ENCODE peak calls at places on chromosomes 3 and 15, in nine cellular contexts. A is heart right ventricle, S is DND-41, T is Calu3, N is pancreas, C is fibroblast of mammary gland, G is upper lobe of right lung, E is tibial nerve, X is AG09319. Z is an unnamed sample.

GRCh38 chr3:33439421-33440327 is 531 bp downstream of the UBP1 start:
- DNase-seq in A (peak), S (peak), T (peak), N (peak), C (peak), G (peak), E (peak), X (no peak), Z (no peak)

GRCh38 chr15:35741881-35742280 is 195.9 kb upstream of the DPH6 start:
- DNase-seq in A (no peak), S (no peak), T (no peak), N (no peak), C (no peak), G (no peak), E (no peak), X (no peak), Z (no peak)

GRCh38 chr15:92714071-92714456 is 58.5 kb upstream of the FAM174B start:
- DNase-seq in A (no peak), S (no peak), T (no peak), N (no peak), C (peak), G (peak), E (no peak), X (no peak), Z (no peak)

GRCh38 chr3:127162947-127163645 is 29.8 kb upstream of the PRR23E start:
- DNase-seq in A (no peak), S (peak), T (no peak), N (no peak), C (no peak), G (peak), E (no peak), X (no peak), Z (no peak)

GRCh38 chr15:44735482-44736260 is 657 bp upstream of the TRIM69 start:
- DNase-seq in A (no peak), S (no peak), T (no peak), N (no peak), C (no peak), G (no peak), E (peak), X (no peak), Z (no peak)

GRCh38 chr3:183298708-183299153 is 45.7 kb downstream of the B3GNT5 start:
- DNase-seq in A (peak), S (no peak), T (peak), N (peak), C (peak), G (peak), E (peak), X (peak), Z (no peak)

GRCh38 chr3:185995352-185995751 is 57.5 kb upstream of the TRA2B start:
- DNase-seq in A (no peak), S (no peak), T (no peak), N (no peak), C (peak), G (no peak), E (no peak), X (no peak), Z (no peak)

GRCh38 chr3:30203301-30203700 is 403.1 kb upstream of the TGFBR2 start:
- DNase-seq in A (no peak), S (no peak), T (no peak), N (no peak), C (peak), G (no peak), E (no peak), X (no peak), Z (no peak)

GRCh38 chr3:14440168-14440518 is 37.7 kb downstream of the SLC6A6 start:
- DNase-seq in A (no peak), S (no peak), T (no peak), N (no peak), C (no peak), G (peak), E (no peak), X (no peak), Z (no peak)

GRCh38 chr3:134652409-134652831 is 1.6 kb upstream of the KY start:
- DNase-seq in A (no peak), S (no peak), T (no peak), N (no peak), C (peak), G (no peak), E (no peak), X (no peak), Z (no peak)

GRCh38 chr3:197256836-197257444 is 41.5 kb downstream of the DLG1 start:
- DNase-seq in A (no peak), S (peak), T (peak), N (no peak), C (peak), G (no peak), E (peak), X (peak), Z (no peak)

GRCh38 chr3:40719660-40720287 is 195.0 kb downstream of the ZNF621 start:
- DNase-seq in A (no peak), S (no peak), T (peak), N (peak), C (peak), G (no peak), E (no peak), X (no peak), Z (no peak)

GRCh38 chr15:60065951-60066350 is 61.8 kb downstream of the FOXB1 start:
- DNase-seq in A (no peak), S (no peak), T (no peak), N (no peak), C (no peak), G (no peak), E (no peak), X (no peak), Z (no peak)

GRCh38 chr3:167691366-167691765 is 37.6 kb upstream of the WDR49 start:
- DNase-seq in A (no peak), S (peak), T (no peak), N (no peak), C (no peak), G (no peak), E (no peak), X (no peak), Z (no peak)

GRCh38 chr3:14150078-14150477 is 25.2 kb downstream of the TMEM43 start:
- DNase-seq in A (no peak), S (no peak), T (no peak), N (no peak), C (no peak), G (no peak), E (no peak), X (no peak), Z (no peak)

GRCh38 chr3:133928903-133929607 is 33.4 kb upstream of the RAB6B start:
- DNase-seq in A (no peak), S (no peak), T (peak), N (no peak), C (no peak), G (no peak), E (no peak), X (no peak), Z (no peak)

GRCh38 chr3:80060664-80061063 is 292.9 kb upstream of the ROBO1 start:
- DNase-seq in A (no peak), S (no peak), T (no peak), N (no peak), C (peak), G (no peak), E (no peak), X (no peak), Z (no peak)

GRCh38 chr3:173255555-173255954 is 114.5 kb upstream of the SPATA16 start:
- DNase-seq in A (no peak), S (no peak), T (no peak), N (no peak), C (no peak), G (no peak), E (no peak), X (no peak), Z (no peak)

GRCh38 chr3:173257797-173258196 is 116.8 kb upstream of the SPATA16 start:
- DNase-seq in A (no peak), S (no peak), T (no peak), N (no peak), C (no peak), G (no peak), E (no peak), X (no peak), Z (no peak)

GRCh38 chr3:173253471-173253870 is 112.4 kb upstream of the SPATA16 start:
- DNase-seq in A (no peak), S (no peak), T (no peak), N (no peak), C (no peak), G (no peak), E (no peak), X (no peak), Z (no peak)

DNA sequence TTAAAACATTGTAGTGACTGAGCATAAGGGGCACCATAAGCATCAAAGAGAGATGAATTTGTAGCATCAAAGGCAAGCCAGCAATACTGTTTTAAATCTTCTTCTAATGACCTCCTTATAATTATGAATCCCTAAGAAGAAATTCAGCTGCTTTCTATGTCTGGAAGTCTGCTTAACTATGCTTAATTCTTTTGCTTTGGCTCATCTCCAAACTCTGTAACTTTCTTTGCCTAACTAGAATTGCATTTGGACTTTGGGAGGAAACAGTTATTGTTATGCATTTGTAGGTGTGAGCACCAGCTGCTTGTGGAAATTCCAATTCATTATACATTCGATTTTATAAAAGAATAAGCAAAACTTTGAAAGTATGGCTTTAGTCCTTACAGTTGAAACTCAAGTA is 117.7 kb upstream of the SPATA16 start:
- DNase-seq in A (no peak), S (no peak), T (no peak), N (no peak), C (no peak), G (no peak), E (no peak), X (no peak), Z (no peak)
- TF ChIP-seq CTCF in A (no peak), S (no peak), T (no peak), N (no peak), C (no peak), G (no peak), E (no peak), X (no peak), Z (no peak)

DNA sequence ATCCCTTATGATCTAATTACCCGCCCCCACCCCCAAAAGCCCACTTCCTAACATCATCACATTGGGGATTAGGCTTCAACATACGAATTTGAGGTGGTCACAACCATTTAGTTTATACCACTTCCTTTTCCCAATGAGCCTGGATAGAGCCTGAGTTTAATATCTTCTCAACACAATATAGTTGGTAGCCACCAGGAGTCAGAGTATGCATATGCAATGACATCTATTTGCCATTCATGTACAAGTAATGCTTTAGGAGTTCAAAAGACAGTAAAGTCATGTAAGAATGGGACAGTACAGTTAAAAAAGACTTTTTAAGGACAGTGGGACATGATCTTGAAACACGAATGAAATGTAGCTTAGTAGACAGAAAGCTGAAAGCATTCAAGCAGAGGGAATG is 172.4 kb downstream of the DCLK3 start:
- DNase-seq in A (no peak), S (no peak), T (no peak), N (no peak), C (peak), G (no peak), E (no peak), X (no peak), Z (no peak)
- TF ChIP-seq CTCF in A (no peak), S (no peak), T (no peak), N (no peak), C (peak), G (no peak), E (no peak), X (peak), Z (no peak)

GRCh38 chr3:61914277-61914676 is 352.9 kb downstream of the PTPRG start:
- DNase-seq in A (no peak), S (no peak), T (no peak), N (no peak), C (peak), G (no peak), E (peak), X (no peak), Z (no peak)

GRCh38 chr3:61915296-61915695 is 353.9 kb downstream of the PTPRG start:
- DNase-seq in A (no peak), S (no peak), T (no peak), N (no peak), C (no peak), G (no peak), E (no peak), X (no peak), Z (no peak)

GRCh38 chr3:61924065-61924740 is 362.8 kb downstream of the PTPRG start:
- DNase-seq in A (peak), S (no peak), T (no peak), N (no peak), C (no peak), G (no peak), E (no peak), X (no peak), Z (no peak)

GRCh38 chr3:61922118-61922517 is 360.7 kb downstream of the PTPRG start:
- DNase-seq in A (no peak), S (no peak), T (no peak), N (no peak), C (no peak), G (no peak), E (no peak), X (no peak), Z (no peak)

DNA sequence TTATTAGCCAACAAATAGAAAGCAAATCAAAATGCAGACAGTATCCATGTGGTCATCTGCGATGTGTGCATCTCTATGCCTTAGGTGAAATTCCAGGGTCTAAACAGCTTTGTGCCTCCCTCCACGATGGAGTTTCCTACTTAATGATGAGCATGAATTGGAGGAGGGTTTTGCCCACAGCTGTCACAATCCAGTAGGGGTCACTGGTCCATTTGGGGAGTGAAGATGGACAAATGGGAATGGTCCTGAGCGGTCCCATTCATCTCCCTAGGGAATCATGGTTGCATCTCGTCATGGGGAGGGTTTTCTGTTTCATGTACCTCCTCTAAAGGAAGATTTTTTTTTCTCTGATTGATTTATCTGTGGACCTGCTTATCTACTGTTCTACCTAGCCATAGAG is 358.0 kb downstream of the PTPRG start:
- DNase-seq in A (no peak), S (no peak), T (no peak), N (no peak), C (no peak), G (no peak), E (no peak), X (no peak), Z (no peak)
- TF ChIP-seq CTCF in A (no peak), S (no peak), T (no peak), N (no peak), C (no peak), G (no peak), E (no peak), X (no peak), Z (no peak)

DNA sequence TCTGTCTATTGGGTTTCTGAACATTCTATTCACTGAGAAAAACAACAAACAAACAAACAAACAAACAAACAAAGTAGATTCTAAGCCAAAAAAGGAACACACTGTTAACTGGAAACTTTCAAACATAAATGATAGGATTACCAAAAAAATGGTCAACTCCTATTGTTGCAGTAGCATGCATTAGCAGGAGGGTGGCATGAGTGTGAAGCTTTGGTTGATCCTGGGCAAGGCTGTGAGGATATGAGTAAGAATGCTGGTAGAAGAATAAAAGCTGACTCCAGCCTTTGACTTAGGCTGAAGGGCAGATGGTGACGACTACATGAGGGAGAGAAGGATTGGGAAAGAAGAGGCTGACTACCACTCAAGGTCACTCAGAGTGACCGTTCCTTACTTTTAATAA is 810.3 kb downstream of the VGLL3 start:
- DNase-seq in A (no peak), S (no peak), T (peak), N (no peak), C (no peak), G (no peak), E (no peak), X (no peak), Z (no peak)
- TF ChIP-seq CTCF in A (no peak), S (no peak), T (no peak), N (no peak), C (no peak), G (no peak), E (no peak), X (no peak), Z (peak)